ENCODE peak calls at places on chromosomes 2 and 18, in ten cellular contexts. One of them, this sample, is unnamed.

GRCh38 chr18:59718108-59719057 is 21.2 kb upstream of the CCBE1 start:
- DNase-seq in NCI-H524: no peak
- DNase-seq in uterus: no peak
- DNase-seq in left lobe of liver: no peak
- DNase-seq in Ammon's horn: no peak
- DNase-seq in NCI-H1092 treated with DMSO at 0.1 percent for 48 hours: no peak
- DNase-seq in HTR-8/SVneo: peak; percentile 81
- DNase-seq in astrocyte of the spinal cord: peak; percentile 89
- DNase-seq in T-helper 9 cell: no peak
- DNase-seq in renal cortical epithelial cell: peak; percentile 68
- DNase-seq in this sample: peak; percentile 81

GRCh38 chr2:126971481-126972271 is 73.0 kb downstream of the TEX51 start:
- DNase-seq in NCI-H524: peak; percentile 82
- DNase-seq in uterus: peak; percentile 75
- DNase-seq in left lobe of liver: peak; percentile 93
- DNase-seq in Ammon's horn: peak; percentile 83
- DNase-seq in NCI-H1092 treated with DMSO at 0.1 percent for 48 hours: peak; percentile 58
- DNase-seq in HTR-8/SVneo: peak; percentile 78
- DNase-seq in astrocyte of the spinal cord: peak; percentile 48
- DNase-seq in T-helper 9 cell: peak; percentile 45
- DNase-seq in renal cortical epithelial cell: peak; percentile 80
- DNase-seq in this sample: peak; percentile 58

GRCh38 chr2:36468463-36469266 is 113.1 kb downstream of the CRIM1 start:
- DNase-seq in NCI-H524: no peak
- DNase-seq in uterus: no peak
- DNase-seq in left lobe of liver: no peak
- DNase-seq in Ammon's horn: no peak
- DNase-seq in NCI-H1092 treated with DMSO at 0.1 percent for 48 hours: no peak
- DNase-seq in HTR-8/SVneo: no peak
- DNase-seq in astrocyte of the spinal cord: peak; percentile 92
- DNase-seq in T-helper 9 cell: no peak
- DNase-seq in renal cortical epithelial cell: no peak
- DNase-seq in this sample: peak; percentile 92

GRCh38 chr18:65017372-65017760 is 733.4 kb upstream of the CDH7 start:
- DNase-seq in NCI-H524: no peak
- DNase-seq in uterus: no peak
- DNase-seq in left lobe of liver: no peak
- DNase-seq in Ammon's horn: no peak
- DNase-seq in NCI-H1092 treated with DMSO at 0.1 percent for 48 hours: no peak
- DNase-seq in HTR-8/SVneo: no peak
- DNase-seq in astrocyte of the spinal cord: no peak
- DNase-seq in T-helper 9 cell: no peak
- DNase-seq in renal cortical epithelial cell: no peak
- DNase-seq in this sample: no peak

GRCh38 chr2:74893332-74893731 is 59.4 kb downstream of the HK2 start:
- DNase-seq in NCI-H524: no peak
- DNase-seq in uterus: no peak
- DNase-seq in left lobe of liver: no peak
- DNase-seq in Ammon's horn: no peak
- DNase-seq in NCI-H1092 treated with DMSO at 0.1 percent for 48 hours: no peak
- DNase-seq in HTR-8/SVneo: peak; percentile 56
- DNase-seq in astrocyte of the spinal cord: peak; percentile 56
- DNase-seq in T-helper 9 cell: no peak
- DNase-seq in renal cortical epithelial cell: peak; percentile 62
- DNase-seq in this sample: peak; percentile 51

GRCh38 chr2:25651066-25651465 is 22.3 kb downstream of the DTNB start:
- DNase-seq in NCI-H524: no peak
- DNase-seq in uterus: no peak
- DNase-seq in left lobe of liver: no peak
- DNase-seq in Ammon's horn: no peak
- DNase-seq in NCI-H1092 treated with DMSO at 0.1 percent for 48 hours: no peak
- DNase-seq in HTR-8/SVneo: no peak
- DNase-seq in astrocyte of the spinal cord: peak; percentile 5
- DNase-seq in T-helper 9 cell: no peak
- DNase-seq in renal cortical epithelial cell: no peak
- DNase-seq in this sample: peak; percentile 66

GRCh38 chr2:63013448-63013847 is 37.2 kb upstream of the OTX1 start:
- DNase-seq in NCI-H524: no peak
- DNase-seq in uterus: no peak
- DNase-seq in left lobe of liver: no peak
- DNase-seq in Ammon's horn: no peak
- DNase-seq in NCI-H1092 treated with DMSO at 0.1 percent for 48 hours: no peak
- DNase-seq in HTR-8/SVneo: no peak
- DNase-seq in astrocyte of the spinal cord: no peak
- DNase-seq in T-helper 9 cell: no peak
- DNase-seq in renal cortical epithelial cell: no peak
- DNase-seq in this sample: no peak

GRCh38 chr2:240526521-240526920 is 31.3 kb downstream of the ANKMY1 start:
- DNase-seq in NCI-H524: no peak
- DNase-seq in uterus: no peak
- DNase-seq in left lobe of liver: no peak
- DNase-seq in Ammon's horn: no peak
- DNase-seq in NCI-H1092 treated with DMSO at 0.1 percent for 48 hours: no peak
- DNase-seq in HTR-8/SVneo: no peak
- DNase-seq in astrocyte of the spinal cord: no peak
- DNase-seq in T-helper 9 cell: no peak
- DNase-seq in renal cortical epithelial cell: no peak
- DNase-seq in this sample: no peak

GRCh38 chr2:177817300-177817699 is 255.3 kb downstream of the PDE11A start:
- DNase-seq in NCI-H524: no peak
- DNase-seq in uterus: no peak
- DNase-seq in left lobe of liver: no peak
- DNase-seq in Ammon's horn: no peak
- DNase-seq in NCI-H1092 treated with DMSO at 0.1 percent for 48 hours: peak; percentile 33
- DNase-seq in HTR-8/SVneo: no peak
- DNase-seq in astrocyte of the spinal cord: no peak
- DNase-seq in T-helper 9 cell: no peak
- DNase-seq in renal cortical epithelial cell: peak; percentile 6
- DNase-seq in this sample: no peak

GRCh38 chr2:17373041-17373440 is 145.2 kb downstream of the RAD51AP2 start:
- DNase-seq in NCI-H524: no peak
- DNase-seq in uterus: no peak
- DNase-seq in left lobe of liver: no peak
- DNase-seq in Ammon's horn: no peak
- DNase-seq in NCI-H1092 treated with DMSO at 0.1 percent for 48 hours: no peak
- DNase-seq in HTR-8/SVneo: no peak
- DNase-seq in astrocyte of the spinal cord: peak; percentile 85
- DNase-seq in T-helper 9 cell: no peak
- DNase-seq in renal cortical epithelial cell: peak; percentile 11
- DNase-seq in this sample: peak; percentile 94

GRCh38 chr18:76788571-76789317 is 33.6 kb upstream of the ZNF236 start:
- DNase-seq in NCI-H524: no peak
- DNase-seq in uterus: no peak
- DNase-seq in left lobe of liver: no peak
- DNase-seq in Ammon's horn: no peak
- DNase-seq in NCI-H1092 treated with DMSO at 0.1 percent for 48 hours: no peak
- DNase-seq in HTR-8/SVneo: no peak
- DNase-seq in astrocyte of the spinal cord: no peak
- DNase-seq in T-helper 9 cell: no peak
- DNase-seq in renal cortical epithelial cell: no peak
- DNase-seq in this sample: no peak

GRCh38 chr2:134682726-134683125 is 36.1 kb downstream of the TMEM163 start:
- DNase-seq in NCI-H524: no peak
- DNase-seq in uterus: no peak
- DNase-seq in left lobe of liver: no peak
- DNase-seq in Ammon's horn: no peak
- DNase-seq in NCI-H1092 treated with DMSO at 0.1 percent for 48 hours: no peak
- DNase-seq in HTR-8/SVneo: no peak
- DNase-seq in astrocyte of the spinal cord: no peak
- DNase-seq in T-helper 9 cell: no peak
- DNase-seq in renal cortical epithelial cell: no peak
- DNase-seq in this sample: no peak

GRCh38 chr2:241559489-241560180 is 1.1 kb downstream of the BOK start:
- DNase-seq in NCI-H524: peak; percentile 27
- DNase-seq in uterus: no peak
- DNase-seq in left lobe of liver: peak; percentile 84
- DNase-seq in Ammon's horn: peak; percentile 90
- DNase-seq in NCI-H1092 treated with DMSO at 0.1 percent for 48 hours: no peak
- DNase-seq in HTR-8/SVneo: no peak
- DNase-seq in astrocyte of the spinal cord: peak; percentile 44
- DNase-seq in T-helper 9 cell: no peak
- DNase-seq in renal cortical epithelial cell: peak; percentile 52
- DNase-seq in this sample: peak; percentile 59

GRCh38 chr2:133240505-133241230 is 327.6 kb downstream of the NCKAP5 start:
- DNase-seq in NCI-H524: peak; percentile 75
- DNase-seq in uterus: no peak
- DNase-seq in left lobe of liver: no peak
- DNase-seq in Ammon's horn: peak; percentile 36
- DNase-seq in NCI-H1092 treated with DMSO at 0.1 percent for 48 hours: no peak
- DNase-seq in HTR-8/SVneo: no peak
- DNase-seq in astrocyte of the spinal cord: peak; percentile 43
- DNase-seq in T-helper 9 cell: no peak
- DNase-seq in renal cortical epithelial cell: no peak
- DNase-seq in this sample: peak; percentile 26

GRCh38 chr2:144354953-144355352 is 165.0 kb downstream of the ZEB2 start:
- DNase-seq in NCI-H524: no peak
- DNase-seq in uterus: no peak
- DNase-seq in left lobe of liver: no peak
- DNase-seq in Ammon's horn: no peak
- DNase-seq in NCI-H1092 treated with DMSO at 0.1 percent for 48 hours: no peak
- DNase-seq in HTR-8/SVneo: no peak
- DNase-seq in astrocyte of the spinal cord: no peak
- DNase-seq in T-helper 9 cell: no peak
- DNase-seq in renal cortical epithelial cell: peak; percentile 25
- DNase-seq in this sample: peak; percentile 65

GRCh38 chr18:9049495-9049809 is 53.0 kb upstream of the NDUFV2 start:
- DNase-seq in NCI-H524: no peak
- DNase-seq in uterus: no peak
- DNase-seq in left lobe of liver: no peak
- DNase-seq in Ammon's horn: no peak
- DNase-seq in NCI-H1092 treated with DMSO at 0.1 percent for 48 hours: no peak
- DNase-seq in HTR-8/SVneo: no peak
- DNase-seq in astrocyte of the spinal cord: no peak
- DNase-seq in T-helper 9 cell: no peak
- DNase-seq in renal cortical epithelial cell: no peak
- DNase-seq in this sample: no peak

GRCh38 chr18:45627204-45627526 is 11.9 kb downstream of the SLC14A2 start:
- DNase-seq in NCI-H524: no peak
- DNase-seq in uterus: no peak
- DNase-seq in left lobe of liver: no peak
- DNase-seq in Ammon's horn: no peak
- DNase-seq in NCI-H1092 treated with DMSO at 0.1 percent for 48 hours: no peak
- DNase-seq in HTR-8/SVneo: no peak
- DNase-seq in astrocyte of the spinal cord: no peak
- DNase-seq in T-helper 9 cell: no peak
- DNase-seq in renal cortical epithelial cell: peak; percentile 40
- DNase-seq in this sample: no peak

GRCh38 chr18:78980777-78981651 is 1.4 kb downstream of the SALL3 start:
- DNase-seq in NCI-H524: no peak
- DNase-seq in uterus: no peak
- DNase-seq in left lobe of liver: no peak
- DNase-seq in Ammon's horn: no peak
- DNase-seq in NCI-H1092 treated with DMSO at 0.1 percent for 48 hours: no peak
- DNase-seq in HTR-8/SVneo: no peak
- DNase-seq in astrocyte of the spinal cord: peak; percentile 25
- DNase-seq in T-helper 9 cell: no peak
- DNase-seq in renal cortical epithelial cell: no peak
- DNase-seq in this sample: peak; percentile 50

GRCh38 chr2:130824492-130825061 is 12.1 kb upstream of the ARHGEF4 start:
- DNase-seq in NCI-H524: no peak
- DNase-seq in uterus: no peak
- DNase-seq in left lobe of liver: no peak
- DNase-seq in Ammon's horn: peak; percentile 52
- DNase-seq in NCI-H1092 treated with DMSO at 0.1 percent for 48 hours: peak; percentile 43
- DNase-seq in HTR-8/SVneo: peak; percentile 87
- DNase-seq in astrocyte of the spinal cord: peak; percentile 99
- DNase-seq in T-helper 9 cell: peak; percentile 46
- DNase-seq in renal cortical epithelial cell: peak; percentile 97
- DNase-seq in this sample: peak; percentile 88

GRCh38 chr2:188187726-188188125 is 103.9 kb upstream of the GULP1 start:
- DNase-seq in NCI-H524: no peak
- DNase-seq in uterus: no peak
- DNase-seq in left lobe of liver: no peak
- DNase-seq in Ammon's horn: no peak
- DNase-seq in NCI-H1092 treated with DMSO at 0.1 percent for 48 hours: no peak
- DNase-seq in HTR-8/SVneo: no peak
- DNase-seq in astrocyte of the spinal cord: no peak
- DNase-seq in T-helper 9 cell: no peak
- DNase-seq in renal cortical epithelial cell: no peak
- DNase-seq in this sample: no peak

GRCh38 chr2:26238301-26238958 is 6.0 kb downstream of the HADHA start:
- DNase-seq in NCI-H524: no peak
- DNase-seq in uterus: no peak
- DNase-seq in left lobe of liver: no peak
- DNase-seq in Ammon's horn: no peak
- DNase-seq in NCI-H1092 treated with DMSO at 0.1 percent for 48 hours: no peak
- DNase-seq in HTR-8/SVneo: peak; percentile 25
- DNase-seq in astrocyte of the spinal cord: no peak
- DNase-seq in T-helper 9 cell: no peak
- DNase-seq in renal cortical epithelial cell: peak; percentile 70
- DNase-seq in this sample: peak; percentile 67

GRCh38 chr2:47072018-47072691 is 83.0 kb downstream of the STPG4 start:
- DNase-seq in NCI-H524: peak; percentile 95
- DNase-seq in uterus: peak; percentile 98
- DNase-seq in left lobe of liver: no peak
- DNase-seq in Ammon's horn: peak; percentile 92
- DNase-seq in NCI-H1092 treated with DMSO at 0.1 percent for 48 hours: no peak
- DNase-seq in HTR-8/SVneo: no peak
- DNase-seq in astrocyte of the spinal cord: peak; percentile 91
- DNase-seq in T-helper 9 cell: no peak
- DNase-seq in renal cortical epithelial cell: no peak
- DNase-seq in this sample: peak; percentile 98

GRCh38 chr2:27888790-27889189 is 1.4 kb downstream of the RBKS start:
- DNase-seq in NCI-H524: no peak
- DNase-seq in uterus: no peak
- DNase-seq in left lobe of liver: no peak
- DNase-seq in Ammon's horn: no peak
- DNase-seq in NCI-H1092 treated with DMSO at 0.1 percent for 48 hours: no peak
- DNase-seq in HTR-8/SVneo: no peak
- DNase-seq in astrocyte of the spinal cord: peak; percentile 46
- DNase-seq in T-helper 9 cell: no peak
- DNase-seq in renal cortical epithelial cell: peak; percentile 39
- DNase-seq in this sample: peak; percentile 72

GRCh38 chr2:39693275-39693674 is 27.6 kb downstream of the TMEM178A start:
- DNase-seq in NCI-H524: no peak
- DNase-seq in uterus: no peak
- DNase-seq in left lobe of liver: no peak
- DNase-seq in Ammon's horn: no peak
- DNase-seq in NCI-H1092 treated with DMSO at 0.1 percent for 48 hours: no peak
- DNase-seq in HTR-8/SVneo: no peak
- DNase-seq in astrocyte of the spinal cord: no peak
- DNase-seq in T-helper 9 cell: no peak
- DNase-seq in renal cortical epithelial cell: no peak
- DNase-seq in this sample: no peak

GRCh38 chr18:47235096-47235495 is 16.4 kb downstream of the SKOR2 start:
- DNase-seq in NCI-H524: no peak
- DNase-seq in uterus: no peak
- DNase-seq in left lobe of liver: no peak
- DNase-seq in Ammon's horn: no peak
- DNase-seq in NCI-H1092 treated with DMSO at 0.1 percent for 48 hours: no peak
- DNase-seq in HTR-8/SVneo: no peak
- DNase-seq in astrocyte of the spinal cord: no peak
- DNase-seq in T-helper 9 cell: no peak
- DNase-seq in renal cortical epithelial cell: no peak
- DNase-seq in this sample: no peak

GRCh38 chr2:47420214-47420613 is 17.3 kb downstream of the MSH2 start:
- DNase-seq in NCI-H524: no peak
- DNase-seq in uterus: no peak
- DNase-seq in left lobe of liver: no peak
- DNase-seq in Ammon's horn: no peak
- DNase-seq in NCI-H1092 treated with DMSO at 0.1 percent for 48 hours: no peak
- DNase-seq in HTR-8/SVneo: no peak
- DNase-seq in astrocyte of the spinal cord: no peak
- DNase-seq in T-helper 9 cell: no peak
- DNase-seq in renal cortical epithelial cell: no peak
- DNase-seq in this sample: no peak

GRCh38 chr18:61741881-61742280 is 150.9 kb downstream of the RNF152 start:
- DNase-seq in NCI-H524: no peak
- DNase-seq in uterus: no peak
- DNase-seq in left lobe of liver: no peak
- DNase-seq in Ammon's horn: no peak
- DNase-seq in NCI-H1092 treated with DMSO at 0.1 percent for 48 hours: no peak
- DNase-seq in HTR-8/SVneo: no peak
- DNase-seq in astrocyte of the spinal cord: peak; percentile 36
- DNase-seq in T-helper 9 cell: no peak
- DNase-seq in renal cortical epithelial cell: no peak
- DNase-seq in this sample: no peak

This sample was measured in fibroblast of lung.